ENCODE peak calls at places on chromosomes 11 and 22, in four cellular contexts. K is AG04449, Q is endodermal cell, H is mammary epithelial cell. V is an unnamed sample.

GRCh38 chr22:46068176-46068907 is 82.0 kb upstream of the PPARA start:
- DNase-seq in K (no peak), Q (no peak), H (no peak), V (peak; percentile 63)

GRCh38 chr11:100105605-100106358 is 581.3 kb upstream of the ARHGAP42 start:
- DNase-seq in K (no peak), Q (peak; percentile 69), H (no peak), V (no peak)

GRCh38 chr22:27794244-27794643 is 7.3 kb downstream of the MN1 start:
- DNase-seq in K (no peak), Q (peak; percentile 75), H (no peak), V (no peak)

GRCh38 chr11:45400594-45400993 is 114.5 kb upstream of the SYT13 start:
- DNase-seq in K (peak; percentile 36), Q (no peak), H (no peak), V (peak; percentile 52)

GRCh38 chr11:87924125-87924524 is 251.1 kb downstream of the RAB38 start:
- DNase-seq in K (no peak), Q (no peak), H (no peak), V (no peak)

GRCh38 chr11:14972581-14973490 is 685 bp upstream of the CALCA start:
- DNase-seq in K (no peak), Q (peak; percentile 53), H (no peak), V (no peak)

GRCh38 chr22:28051787-28052356 is 132.8 kb upstream of the PITPNB start:
- DNase-seq in K (no peak), Q (peak; percentile 94), H (peak; percentile 25), V (peak; percentile 79)

GRCh38 chr11:23573430-23573829 is 713.2 kb upstream of the CCDC179 start:
- DNase-seq in K (peak; percentile 19), Q (no peak), H (no peak), V (no peak)

GRCh38 chr11:126487711-126488110 is 132.2 kb downstream of the ST3GAL4 start:
- DNase-seq in K (no peak), Q (peak; percentile 54), H (no peak), V (no peak)

GRCh38 chr11:15695096-15695721 is 580.5 kb downstream of the INSC start:
- DNase-seq in K (no peak), Q (peak; percentile 63), H (no peak), V (no peak)

GRCh38 chr11:91996526-91996925 is 228.1 kb upstream of the FAT3 start:
- DNase-seq in K (no peak), Q (no peak), H (no peak), V (no peak)

GRCh38 chr11:125627236-125627910 is 2.4 kb downstream of the CHEK1 start:
- DNase-seq in K (no peak), Q (no peak), H (peak; percentile 25), V (peak; percentile 25)

GRCh38 chr22:20499769-20500168 is 4.2 kb upstream of the KLHL22 start:
- DNase-seq in K (no peak), Q (no peak), H (no peak), V (no peak)

GRCh38 chr22:40749006-40749405 is 69.7 kb downstream of the MCHR1 start:
- DNase-seq in K (no peak), Q (peak; percentile 68), H (no peak), V (no peak)

GRCh38 chr11:18699848-18700261 is 1.3 kb downstream of the TMEM86A start:
- DNase-seq in K (no peak), Q (no peak), H (no peak), V (no peak)
- H3K4me3 ChIP-seq in K (no peak overlapping the region), Q (peak overlapping the region; percentile 89), H (no peak overlapping the region), V (no peak overlapping the region)

DNA sequence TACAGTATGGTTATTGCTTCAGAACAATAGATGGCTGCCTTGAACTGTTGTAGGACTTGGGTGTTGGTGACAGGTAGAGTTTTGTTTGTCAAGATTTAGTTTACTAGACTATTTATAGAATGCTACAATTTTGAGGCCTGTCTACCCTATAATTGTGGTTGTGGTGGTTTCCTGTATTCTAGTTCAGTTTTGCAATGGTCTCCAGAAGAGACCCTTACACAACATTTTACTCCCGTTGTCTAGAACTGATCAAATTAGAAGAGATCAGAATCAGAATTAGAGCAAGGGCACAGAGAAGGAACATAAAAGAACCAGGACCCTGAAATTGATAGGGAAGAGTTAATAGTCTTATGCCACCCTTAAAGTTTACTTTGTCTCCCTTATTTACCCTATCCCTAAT is 11.2 kb upstream of the PHLDB1 start:
- DNase-seq in K (no peak), Q (no peak), H (no peak), V (no peak)
- TF ChIP-seq CTCF in K (no peak), Q (no peak), H (no peak), V (no peak)

DNA sequence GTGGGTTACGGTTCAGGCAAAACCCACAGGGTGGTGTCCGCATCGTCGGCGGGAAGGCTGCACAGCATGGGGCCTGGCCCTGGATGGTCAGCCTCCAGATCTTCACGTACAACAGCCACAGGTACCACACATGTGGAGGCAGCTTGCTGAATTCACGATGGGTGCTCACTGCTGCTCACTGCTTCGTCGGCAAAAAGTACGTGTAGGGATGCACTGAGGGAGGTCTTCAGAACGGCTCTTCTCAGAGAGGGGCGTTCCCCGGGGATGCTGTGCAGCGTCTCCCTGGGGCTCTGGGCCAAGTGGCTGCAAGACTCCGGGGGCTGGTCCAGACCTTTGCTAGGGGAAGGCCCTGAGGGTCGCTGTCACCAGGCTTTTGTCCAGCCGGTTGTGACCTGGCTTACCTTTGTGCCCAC is 1.3 kb downstream of the ACR start:
- DNase-seq in K (no peak), Q (peak; percentile 36), H (no peak), V (no peak)
- H3K4me3 ChIP-seq in K (no peak overlapping the region), Q (no peak overlapping the region), H (no peak overlapping the region), V (no peak overlapping the region)

GRCh38 chr11:55726715-55727324 is 46.4 kb upstream of the OR5D13 start:
- DNase-seq in K (no peak), Q (peak; percentile 60), H (no peak), V (no peak)
- TF ChIP-seq CTCF in K (no peak), Q (peak; percentile 42), H (no peak), V (no peak)

DNA sequence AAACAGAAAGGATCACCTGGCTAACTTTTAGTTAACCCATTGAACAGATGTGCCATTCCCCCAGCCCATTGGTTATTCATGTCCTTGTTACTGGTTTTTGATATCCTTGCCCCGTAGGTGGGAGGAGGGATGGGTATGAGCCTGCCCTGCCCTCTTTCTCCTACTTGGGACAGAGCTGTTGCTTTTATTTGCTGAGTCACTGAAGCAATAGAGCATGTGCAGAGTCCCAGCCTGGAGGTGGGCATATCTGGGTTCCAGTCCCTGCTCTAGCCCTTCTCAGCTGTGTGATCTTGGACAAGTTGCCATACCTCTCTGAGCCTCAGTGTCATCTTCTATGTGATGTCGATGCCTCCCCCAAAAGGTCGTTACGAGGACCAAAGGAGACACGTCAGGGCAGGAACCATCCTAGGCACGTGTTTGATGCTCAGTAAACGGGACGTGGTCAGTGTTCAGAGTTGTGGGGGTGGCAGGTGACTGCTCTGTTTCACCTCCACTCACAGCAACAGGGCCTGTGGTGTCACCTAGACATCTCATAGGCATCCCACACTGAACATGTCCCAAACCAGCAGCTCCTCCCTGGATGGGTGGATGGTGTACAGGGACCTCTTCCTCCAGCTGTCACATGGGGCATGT is 61.0 kb downstream of the BMAL1 start:
- DNase-seq in K (no peak), Q (no peak), H (peak; percentile 76), V (peak; percentile 70)
- H3K4me3 ChIP-seq in K (peak overlapping the region; percentile 36), Q (no peak overlapping the region), H (peak overlapping the region; percentile 35), V (peak overlapping the region; percentile 54)

DNA sequence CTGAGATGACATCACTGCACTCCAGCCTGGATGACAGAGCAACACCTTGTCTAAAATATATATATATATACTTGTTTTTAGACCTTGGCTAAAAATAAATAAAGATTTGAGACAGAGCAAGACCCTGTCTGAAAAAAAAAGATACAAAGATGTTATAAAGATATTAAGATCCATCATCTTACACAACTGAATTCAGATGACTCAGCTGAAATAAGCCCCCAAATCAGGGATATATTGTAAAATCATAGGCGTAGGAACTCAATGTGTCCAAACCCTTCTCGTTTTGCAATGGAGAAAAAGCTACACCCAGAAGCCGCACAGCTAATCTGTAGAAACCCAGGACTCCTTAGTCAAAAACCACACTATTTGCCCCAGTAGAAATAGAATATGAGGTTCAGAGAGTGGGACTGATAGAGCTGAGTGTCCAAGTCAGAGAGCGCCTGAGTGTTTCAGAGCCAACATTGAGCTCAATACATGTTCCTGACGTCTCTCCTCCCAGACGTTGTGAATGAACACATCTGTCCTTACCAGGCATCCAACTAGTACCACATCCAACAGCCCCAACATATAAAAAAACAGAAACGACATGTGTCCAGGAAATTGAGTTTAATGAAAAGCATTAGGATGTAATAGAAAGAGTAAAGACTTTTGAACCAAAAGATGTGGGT is 207.9 kb upstream of the BLID start:
- DNase-seq in K (no peak), Q (no peak), H (no peak), V (no peak)
- TF ChIP-seq CTCF in K (no peak), Q (no peak), H (no peak), V (no peak)

V was measured in fibroblast of the aortic adventitia.